ENCODE peak calls at places on chromosomes 5 and 9, in eight cellular contexts. E, W, J, P, S, G, X and H are unnamed samples. For H3K9me3, the result is how much of the 10 kb centered on the place peaks cover.

GRCh38 chr9:92247981-92248380 is 45.5 kb downstream of the IARS1 start:
- DNase-seq in W (no peak), P (no peak), J (no peak), E (no peak), G (no peak), X (no peak), S (no peak), H (no peak)

GRCh38 chr9:110802416-110803035 is 133.9 kb downstream of the MUSK start:
- DNase-seq in W (no peak), G (peak), P (no peak), J (no peak), E (no peak), S (no peak), X (peak), H (no peak)

GRCh38 chr5:14173419-14174234 is 30.5 kb downstream of the TRIO start:
- DNase-seq in G (no peak), S (no peak), X (peak), E (no peak), J (no peak), W (no peak), P (no peak), H (no peak)

GRCh38 chr9:101849102-101849707 is 110.8 kb upstream of the GRIN3A start:
- DNase-seq in G (no peak), S (no peak), E (no peak), X (no peak), P (no peak), J (no peak), W (no peak), H (no peak)

GRCh38 chr9:93958121-93958874 is 3.1 kb upstream of the BARX1 start:
- DNase-seq in J (no peak), P (no peak), X (no peak), E (no peak), W (no peak), S (no peak), G (no peak), H (no peak)

GRCh38 chr5:132807163-132807838 is 5.8 kb upstream of the SOWAHA start:
- DNase-seq in J (no peak), E (no peak), W (no peak), S (peak), P (no peak), X (no peak), G (peak), H (no peak)

GRCh38 chr5:124843596-124843899 is 97.1 kb upstream of the ZNF608 start:
- DNase-seq in J (no peak), S (no peak), P (no peak), X (peak), W (no peak), G (no peak), E (no peak), H (no peak)

GRCh38 chr9:9783211-9783610 is 829.6 kb downstream of the PTPRD start:
- DNase-seq in J (no peak), P (no peak), X (no peak), S (no peak), W (no peak), E (no peak), G (no peak), H (no peak)

GRCh38 chr5:176817864-176818377 is 7.6 kb downstream of the UNC5A start:
- DNase-seq in W (no peak), S (peak), P (no peak), X (no peak), E (no peak), G (no peak), J (no peak), H (no peak)

GRCh38 chr5:151020304-151021031 is at the start of gene GPX3:
- DNase-seq in G (peak), S (peak), X (peak), J (peak), W (peak), E (peak), P (peak), H (no peak)

GRCh38 chr5:84634256-84634655 is 249.6 kb upstream of the EDIL3 start:
- DNase-seq in P (no peak), J (peak), G (no peak), X (peak), W (peak), S (no peak), E (peak), H (peak)

GRCh38 chr9:110971705-110972104 is 66.6 kb downstream of the LPAR1 start:
- DNase-seq in X (no peak), W (no peak), J (no peak), E (no peak), S (no peak), G (no peak), P (no peak), H (no peak)

GRCh38 chr9:110133059-110133458 is 74.9 kb downstream of the C9orf152 start:
- DNase-seq in P (no peak), X (no peak), E (no peak), G (no peak), J (no peak), S (no peak), W (no peak), H (no peak)

GRCh38 chr9:617441-618085 is 223.9 kb upstream of the DMRT1 start:
- DNase-seq in P (no peak), G (no peak), X (no peak), J (no peak), S (no peak), W (no peak), E (no peak), H (no peak)

GRCh38 chr5:163350083-163350482 is 87.3 kb upstream of the CCNG1 start:
- DNase-seq in S (peak), G (no peak), E (no peak), W (no peak), X (peak), J (no peak), P (no peak), H (no peak)

GRCh38 chr5:139663207-139663606 is 15.1 kb downstream of the CXXC5 start:
- DNase-seq in J (no peak), E (no peak), W (no peak), G (no peak), X (no peak), P (no peak), S (no peak), H (no peak)

GRCh38 chr5:13878357-13878756 is 66.1 kb downstream of the DNAH5 start:
- DNase-seq in P (no peak), S (no peak), G (no peak), E (no peak), W (no peak), J (no peak), X (no peak), H (no peak)

GRCh38 chr9:111974092-111974681 is 77.6 kb downstream of the UGCG start:
- DNase-seq in S (no peak), G (peak), J (no peak), W (peak), E (no peak), P (no peak), X (peak), H (no peak)

DNA sequence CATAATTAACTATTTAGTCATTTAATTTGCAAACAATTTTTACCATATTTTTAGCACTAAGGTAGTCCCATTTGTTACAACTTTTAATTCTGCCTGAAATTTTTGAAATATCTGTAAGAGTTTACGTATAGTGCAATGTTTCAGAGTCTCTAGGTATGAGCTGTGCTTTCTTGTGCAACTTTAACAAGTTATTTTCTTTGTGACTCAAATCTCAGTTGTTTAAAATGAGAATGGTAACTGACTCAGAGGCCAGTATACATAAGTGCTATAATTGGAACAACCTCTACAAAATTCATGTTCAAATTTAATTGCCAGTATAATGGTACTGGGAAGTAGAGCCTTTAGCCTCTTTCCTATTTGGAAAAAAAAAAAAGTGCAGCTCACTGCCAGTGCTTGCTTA is 14.2 kb upstream of the ZNF883 start:
- DNase-seq in J (no peak), S (no peak), X (peak), E (no peak), G (no peak), W (no peak), P (no peak), H (peak)
- H3K9me3 ChIP-seq in J (under half), S (under half), X (under half), E (half or more), G (under half), W (under half), P (half or more), H (under half)

DNA sequence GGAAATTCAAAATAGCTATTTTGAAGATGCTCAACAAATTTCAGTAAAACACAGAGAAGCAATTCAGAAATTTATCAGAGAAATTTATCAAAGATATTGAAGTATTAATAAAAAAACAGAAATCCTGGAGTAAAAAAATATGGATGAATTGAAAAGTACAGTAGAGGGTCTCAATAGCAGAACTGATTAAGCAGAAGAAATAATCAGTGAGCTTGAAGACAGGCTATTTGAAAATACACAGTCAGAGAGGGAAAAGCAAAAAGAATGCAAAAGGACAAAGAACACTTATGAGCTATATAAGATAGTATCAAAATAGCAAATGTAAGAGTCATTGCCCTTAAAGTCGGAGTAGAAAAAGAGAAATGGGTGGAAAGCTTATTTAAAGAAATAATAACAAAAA is 107.9 kb upstream of the PPP2R2B start:
- DNase-seq in X (no peak), P (no peak), S (no peak), J (no peak), E (no peak), W (no peak), G (no peak), H (no peak)
- H3K9me3 ChIP-seq in X (under half), P (under half), S (under half), J (under half), E (under half), W (under half), G (under half), H (under half)

DNA sequence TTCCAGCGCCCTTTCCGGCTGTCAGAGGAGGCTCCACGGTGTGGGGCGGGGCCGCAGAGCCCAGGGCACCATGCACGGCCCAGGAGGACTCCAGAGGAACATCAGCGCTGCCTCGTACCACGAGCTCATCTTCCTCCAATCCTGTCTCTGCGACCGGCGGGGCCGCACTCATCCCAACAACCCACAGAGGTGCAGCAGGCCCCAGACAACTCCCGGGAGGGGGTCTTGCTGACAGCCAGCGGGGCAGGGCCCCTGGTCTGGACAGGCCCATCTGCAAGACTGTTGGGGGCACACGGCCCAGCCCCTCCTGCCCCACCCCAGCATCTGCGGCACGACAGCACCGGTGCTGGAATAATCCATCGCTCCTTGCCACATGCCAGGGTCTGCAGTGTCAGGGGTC is 88.8 kb downstream of the OLFM1 start:
- DNase-seq in X (no peak), E (no peak), P (no peak), G (no peak), J (no peak), W (no peak), S (no peak), H (no peak)
- H3K9me3 ChIP-seq in X (under half), E (under half), P (under half), G (under half), J (under half), W (under half), S (under half), H (half or more)

DNA sequence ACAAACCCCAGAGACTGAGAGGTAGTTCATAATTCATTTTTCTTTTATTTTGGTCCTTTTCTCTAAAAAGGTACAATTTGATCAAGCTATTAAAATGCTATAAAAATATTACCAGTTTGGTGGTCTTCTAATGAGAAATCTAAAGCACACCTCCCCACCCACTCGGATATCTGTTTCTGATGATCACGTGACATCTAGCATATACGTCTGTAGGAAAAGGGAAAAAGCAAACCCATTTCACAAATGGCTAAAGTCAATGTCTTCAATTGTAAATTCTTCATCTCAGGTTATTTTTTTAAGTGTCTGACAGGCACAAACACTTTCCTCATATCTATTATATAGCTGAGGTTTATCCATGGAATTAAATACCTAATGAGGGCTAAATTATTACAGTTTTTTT is 18.9 kb downstream of the ZNF354A start:
- DNase-seq in S (no peak), G (no peak), P (no peak), E (no peak), J (no peak), W (no peak), X (no peak), H (no peak)
- H3K9me3 ChIP-seq in S (half or more), G (half or more), P (half or more), E (half or more), J (half or more), W (half or more), X (under half), H (half or more)

GRCh38 chr9:135136991-135137390 is 49.5 kb downstream of the OLFM1 start:
- DNase-seq in G (no peak), E (no peak), X (no peak), W (no peak), S (no peak), P (no peak), J (no peak), H (no peak)
- H3K9me3 ChIP-seq in G (under half), E (under half), X (under half), W (under half), S (under half), P (under half), J (under half), H (half or more)